ENCODE peak calls at places on chromosomes 11 and 22, in five cellular contexts. E, C, A, D and B are unnamed samples.

GRCh38 chr11:30481385-30481784 is 104.8 kb downstream of the MPPED2 start:
- DNase-seq in E (no peak), D (no peak), A (peak; percentile 38), C (no peak), B (no peak)

GRCh38 chr11:41065432-41065831 is 394.0 kb downstream of the LRRC4C start:
- DNase-seq in A (no peak), C (no peak), E (no peak), D (no peak), B (no peak)

GRCh38 chr11:80096736-80097135 is 655.9 kb upstream of the TENM4 start:
- DNase-seq in A (no peak), D (no peak), E (no peak), C (no peak), B (peak; percentile 40)

GRCh38 chr11:2540521-2541320 is 95.9 kb downstream of the KCNQ1 start:
- DNase-seq in C (no peak), A (no peak), D (no peak), E (no peak), B (no peak)

GRCh38 chr22:31650391-31650790 is 11.6 kb downstream of the PISD start:
- DNase-seq in C (no peak), D (no peak), A (peak; percentile 23), E (no peak), B (no peak)

GRCh38 chr22:40212126-40212525 is 34.4 kb downstream of the TNRC6B start:
- DNase-seq in C (no peak), D (no peak), A (no peak), E (no peak), B (no peak)

GRCh38 chr11:75606099-75606498 is 44.0 kb downstream of the SERPINH1 start:
- DNase-seq in C (no peak), D (no peak), E (no peak), A (no peak), B (no peak)

GRCh38 chr11:116641561-116642045 is 131.2 kb downstream of the BUD13 start:
- DNase-seq in E (peak; percentile 25), D (peak; percentile 21), C (no peak), A (peak; percentile 81), B (peak; percentile 69)

GRCh38 chr22:39900306-39901227 is at the start of gene GRAP2:
- DNase-seq in C (no peak), E (no peak), D (peak; percentile 84), A (no peak), B (no peak)

GRCh38 chr22:20514658-20515406 is 7.4 kb downstream of the MED15 start:
- DNase-seq in A (no peak), C (no peak), E (no peak), D (no peak), B (peak; percentile 69)

GRCh38 chr11:12765428-12765827 is 91.2 kb downstream of the TEAD1 start:
- DNase-seq in A (no peak), C (no peak), E (peak; percentile 32), D (no peak), B (no peak)

GRCh38 chr11:86550757-86551156 is 121.7 kb downstream of the ME3 start:
- DNase-seq in D (no peak), E (no peak), C (no peak), A (no peak), B (no peak)

GRCh38 chr11:86632499-86633269 is 39.7 kb downstream of the ME3 start:
- DNase-seq in A (peak; percentile 39), E (no peak), D (no peak), C (no peak), B (peak; percentile 87)

GRCh38 chr11:43504316-43504950 is 145.7 kb downstream of the TTC17 start:
- DNase-seq in C (no peak), E (no peak), A (peak; percentile 79), D (peak; percentile 49), B (peak; percentile 51)

GRCh38 chr11:131486937-131487336 is 116.5 kb downstream of the NTM start:
- DNase-seq in C (no peak), D (no peak), E (no peak), A (no peak), B (no peak)

GRCh38 chr22:30197389-30197788 is 49.2 kb downstream of the LIF start:
- DNase-seq in E (no peak), C (no peak), A (no peak), D (no peak), B (no peak)

GRCh38 chr11:68321293-68322030 is 9.1 kb downstream of the LRP5 start:
- DNase-seq in A (no peak), C (no peak), D (no peak), E (no peak), B (peak; percentile 55)

GRCh38 chr11:126824035-126824607 is 176.4 kb downstream of the KIRREL3 start:
- DNase-seq in E (no peak), A (peak; percentile 45), D (no peak), C (no peak), B (no peak)

GRCh38 chr11:113286509-113287497 is 27.6 kb upstream of the TTC12 start:
- DNase-seq in A (no peak), E (no peak), D (peak; percentile 11), C (no peak), B (no peak)

GRCh38 chr11:8342821-8343681 is 79.4 kb upstream of the LMO1 start:
- DNase-seq in E (no peak), D (peak; percentile 89), A (no peak), C (no peak), B (no peak)

GRCh38 chr22:29954203-29954855 is 71.4 kb downstream of the MTMR3 start:
- DNase-seq in A (no peak), E (no peak), D (no peak), C (no peak), B (no peak)

GRCh38 chr11:131242616-131243015 is 127.8 kb upstream of the NTM start:
- DNase-seq in D (no peak), E (no peak), C (no peak), A (no peak), B (no peak)

GRCh38 chr11:126833020-126833419 is 167.6 kb downstream of the KIRREL3 start:
- DNase-seq in E (no peak), C (no peak), A (no peak), D (no peak), B (no peak)

GRCh38 chr11:120398184-120398583 is 62.0 kb downstream of the ARHGEF12 start:
- DNase-seq in D (no peak), A (peak; percentile 46), E (no peak), C (no peak), B (no peak)

GRCh38 chr11:128830290-128830813 is 36.7 kb downstream of the KCNJ1 start:
- DNase-seq in A (no peak), E (no peak), D (peak; percentile 84), C (no peak), B (no peak)

GRCh38 chr11:109734602-109735001 is 312.6 kb downstream of the C11orf87 start:
- DNase-seq in C (no peak), A (no peak), D (no peak), E (no peak), B (no peak)

GRCh38 chr11:62153087-62153395 is 29.2 kb downstream of the INCENP start:
- DNase-seq in C (no peak), D (no peak), E (no peak), A (no peak), B (no peak)

GRCh38 chr11:19819148-19819547 is 106.5 kb downstream of the NAV2 start:
- DNase-seq in C (no peak), E (no peak), A (peak; percentile 27), D (no peak), B (no peak)

GRCh38 chr11:19821412-19821875 is 108.8 kb downstream of the NAV2 start:
- DNase-seq in A (no peak), E (no peak), D (no peak), C (no peak), B (no peak)

GRCh38 chr11:19821993-19822392 is 109.4 kb downstream of the NAV2 start:
- DNase-seq in A (no peak), E (no peak), D (no peak), C (no peak), B (no peak)

GRCh38 chr11:19817870-19818269 is 105.2 kb downstream of the NAV2 start:
- DNase-seq in A (peak; percentile 87), D (no peak), C (no peak), E (no peak), B (no peak)

GRCh38 chr11:19820100-19820499 is 107.5 kb downstream of the NAV2 start:
- DNase-seq in D (no peak), A (no peak), C (no peak), E (no peak), B (no peak)
- H3K27ac ChIP-seq in D (no peak overlapping the region), A (peak overlapping the region; percentile 96), C (no peak overlapping the region), E (no peak overlapping the region), B (no peak overlapping the region)

DNA sequence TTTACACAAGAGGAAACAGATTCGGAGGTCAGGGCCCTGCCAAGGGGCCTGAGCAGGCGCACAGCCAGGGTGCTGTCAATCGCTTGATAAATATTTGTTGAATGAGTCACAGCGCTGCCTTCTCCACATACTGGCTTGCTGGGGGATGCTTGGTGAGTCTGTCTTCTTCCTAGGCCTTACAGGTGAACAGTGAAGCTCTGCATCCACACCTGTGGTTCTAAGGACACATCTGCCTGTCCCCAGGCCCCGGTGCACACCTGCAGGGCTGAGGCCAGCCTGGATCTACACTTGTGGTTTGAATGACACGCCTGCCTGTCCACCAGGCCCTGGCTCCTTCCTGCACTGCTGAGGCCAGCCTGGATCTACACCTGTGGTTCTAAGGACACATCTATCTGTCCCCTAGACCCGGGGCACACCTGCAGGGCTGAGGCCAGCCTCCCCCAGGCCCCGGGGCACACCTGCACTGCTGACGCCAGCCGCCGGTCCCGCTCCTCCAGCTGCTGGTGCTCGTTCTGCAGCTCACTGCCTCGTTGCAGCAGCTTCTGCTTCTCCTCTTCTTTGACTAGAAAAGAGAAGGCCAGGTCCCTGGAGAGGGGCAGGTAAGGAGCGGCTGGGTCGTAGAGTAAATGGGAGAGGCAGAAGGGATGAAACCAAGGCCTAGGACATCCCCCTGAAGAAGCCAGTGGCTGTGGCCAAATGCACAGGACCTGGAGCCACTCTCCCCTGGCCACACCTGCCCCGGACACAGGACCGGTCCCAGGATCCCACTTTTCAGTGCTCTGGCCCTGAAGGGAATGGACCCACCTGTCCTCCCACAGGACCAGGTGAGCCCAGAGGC is 124.6 kb downstream of the PHF21B start:
- DNase-seq in A (no peak), E (no peak), C (no peak), D (no peak), B (peak; percentile 22)
- TF ChIP-seq CTCF in A (no peak), E (no peak), C (no peak), D (no peak), B (no peak)

GRCh38 chr22:42805016-42805997 is 51.8 kb downstream of the ARFGAP3 start:
- DNase-seq in A (peak; percentile 34), E (peak; percentile 61), C (no peak), D (no peak), B (peak; percentile 20)
- H3K27ac ChIP-seq in A (no peak overlapping the region), E (peak overlapping the region; percentile 86), C (no peak overlapping the region), D (no peak overlapping the region), B (peak overlapping the region; percentile 90)

GRCh38 chr11:64472593-64473455 is 113.9 kb downstream of the RPS6KA4 start:
- DNase-seq in C (no peak), E (no peak), A (no peak), D (no peak), B (no peak)

GRCh38 chr11:64482588-64482987 is 108.4 kb upstream of the SLC22A12 start:
- DNase-seq in E (no peak), D (no peak), A (no peak), C (no peak), B (no peak)

GRCh38 chr11:64477675-64478074 is 113.3 kb upstream of the SLC22A12 start:
- DNase-seq in E (no peak), C (no peak), A (no peak), D (no peak), B (no peak)

DNA sequence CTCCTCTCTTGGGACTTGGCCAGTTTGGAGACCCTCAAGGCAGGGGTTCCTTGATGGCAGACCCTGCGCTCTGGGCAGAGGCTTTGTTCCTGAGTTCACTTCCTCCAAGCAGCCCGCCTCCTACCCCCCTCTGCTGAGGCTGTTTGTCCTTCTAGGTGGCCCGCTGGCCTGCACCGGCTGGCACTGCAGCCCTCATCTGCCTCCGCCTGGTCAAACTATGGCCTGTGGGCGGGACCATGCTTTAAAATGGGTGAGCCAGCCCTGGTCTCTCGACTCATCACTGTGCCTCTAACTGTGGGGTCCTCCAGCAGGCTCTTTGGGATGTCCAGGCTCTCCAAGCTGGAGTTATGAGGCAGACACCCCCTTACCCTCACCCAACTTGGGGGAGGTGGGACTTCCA is 114.2 kb upstream of the SLC22A12 start:
- DNase-seq in D (no peak), E (no peak), A (no peak), C (no peak), B (no peak)
- TF ChIP-seq CTCF in D (no peak), E (no peak), A (no peak), C (no peak), B (no peak)